ENCODE peak calls at places on chromosomes 2 and 18, in ten cellular contexts. O, E, A, I, F, X, H, V, S and L are unnamed samples.
A peak's percentile ranks its signal among the peaks of the same experiment; 100 is the strongest.

GRCh38 chr18:22913861-22914260 is 19.3 kb upstream of the RBBP8 start:
- DNase-seq in E (no peak), A (peak; percentile 34), S (peak; percentile 79), X (no peak), O (peak; percentile 82), I (no peak), V (no peak), F (no peak), H (peak; percentile 77), L (no peak)

GRCh38 chr2:155176345-155176744 is 477.9 kb downstream of the KCNJ3 start:
- DNase-seq in V (no peak), S (no peak), F (no peak), E (no peak), O (no peak), H (no peak), X (no peak), A (no peak), I (no peak), L (no peak)

GRCh38 chr18:26290388-26290787 is 64.1 kb downstream of the TAF4B start:
- DNase-seq in I (no peak), F (no peak), E (no peak), O (no peak), V (no peak), X (no peak), H (no peak), A (no peak), S (no peak), L (no peak)

GRCh38 chr18:50573679-50574078 is 13.8 kb downstream of the MAPK4 start:
- DNase-seq in A (no peak), H (no peak), F (no peak), I (peak; percentile 8), S (no peak), E (no peak), X (no peak), O (no peak), V (no peak), L (no peak)

GRCh38 chr18:50203801-50204604 is 9.1 kb upstream of the MYO5B start:
- DNase-seq in O (peak; percentile 40), E (no peak), X (no peak), V (peak; percentile 65), F (peak; percentile 51), S (peak; percentile 60), A (peak; percentile 74), I (peak; percentile 43), H (peak; percentile 37), L (no peak)

GRCh38 chr18:63604791-63605567 is 17.8 kb downstream of the SERPINB13 start:
- DNase-seq in F (no peak), A (no peak), O (no peak), V (no peak), I (no peak), X (no peak), S (no peak), H (peak; percentile 56), E (peak; percentile 34), L (no peak)

GRCh38 chr2:239177908-239178307 is 222.9 kb downstream of the HDAC4 start:
- DNase-seq in A (no peak), E (no peak), O (no peak), H (no peak), F (no peak), S (no peak), V (no peak), X (no peak), I (no peak), L (no peak)

GRCh38 chr18:45686892-45687611 is 36.9 kb upstream of the SLC14A1 start:
- DNase-seq in V (no peak), X (peak; percentile 65), E (no peak), I (peak; percentile 98), H (no peak), F (peak; percentile 68), A (no peak), S (peak; percentile 32), O (peak; percentile 57), L (no peak)

GRCh38 chr2:12819098-12819465 is 102.3 kb downstream of the TRIB2 start:
- DNase-seq in A (no peak), V (no peak), X (no peak), E (peak; percentile 99), F (no peak), O (peak; percentile 70), I (peak; percentile 84), H (peak; percentile 31), S (peak; percentile 50), L (peak; percentile 90)

GRCh38 chr2:112938904-112939303 is 27.9 kb downstream of the IL37 start:
- DNase-seq in I (peak; percentile 28), O (no peak), H (peak; percentile 74), V (no peak), X (no peak), S (no peak), A (no peak), E (no peak), F (no peak), L (peak; percentile 34)

GRCh38 chr18:12271376-12272235 is 17.4 kb downstream of the CIDEA start:
- DNase-seq in E (no peak), H (peak; percentile 83), I (peak; percentile 76), X (peak; percentile 78), F (peak; percentile 83), O (peak; percentile 71), A (peak; percentile 77), V (peak; percentile 77), S (peak; percentile 82), L (no peak)

GRCh38 chr2:210620456-210620855 is 64.1 kb downstream of the CPS1 start:
- DNase-seq in F (no peak), I (no peak), E (no peak), V (no peak), X (no peak), S (no peak), H (no peak), A (peak; percentile 42), O (no peak), L (no peak)
- TF ChIP-seq CTCF in F (no peak), I (no peak), E (no peak), V (no peak), X (no peak), S (no peak), H (no peak), A (no peak), O (no peak), L (no peak)

GRCh38 chr2:37421686-37422085 is 77.3 kb downstream of the QPCT start:
- DNase-seq in I (no peak), X (no peak), V (no peak), S (no peak), O (no peak), H (no peak), A (no peak), E (no peak), F (no peak), L (no peak)

GRCh38 chr2:37415128-37415817 is 70.8 kb downstream of the QPCT start:
- DNase-seq in S (no peak), V (no peak), E (no peak), X (no peak), H (peak; percentile 29), O (no peak), F (no peak), I (peak; percentile 74), A (no peak), L (no peak)

GRCh38 chr2:37417321-37417720 is 72.9 kb downstream of the QPCT start:
- DNase-seq in O (no peak), X (no peak), H (no peak), I (no peak), E (peak; percentile 86), V (no peak), F (no peak), A (no peak), S (no peak), L (no peak)

GRCh38 chr2:37414470-37414949 is 70.1 kb downstream of the QPCT start:
- DNase-seq in I (peak; percentile 82), X (peak; percentile 53), E (peak; percentile 54), A (no peak), O (no peak), S (no peak), H (peak; percentile 5), V (no peak), F (peak; percentile 70), L (peak; percentile 18)

GRCh38 chr2:37418956-37419355 is 74.5 kb downstream of the QPCT start:
- DNase-seq in F (no peak), X (no peak), O (no peak), I (no peak), V (no peak), S (no peak), A (no peak), E (no peak), H (no peak), L (no peak)
- TF ChIP-seq CTCF in F (no peak), X (no peak), O (no peak), I (no peak), V (no peak), S (no peak), A (no peak), E (no peak), H (no peak), L (no peak)

GRCh38 chr2:162266468-162266754 is 23.2 kb upstream of the FAP start:
- DNase-seq in I (no peak), F (no peak), A (no peak), V (no peak), O (no peak), E (no peak), S (no peak), H (no peak), X (no peak), L (no peak)
- TF ChIP-seq CTCF in I (no peak), F (no peak), A (no peak), V (no peak), O (no peak), E (peak; percentile 32), S (no peak), H (no peak), X (no peak), L (no peak)

DNA sequence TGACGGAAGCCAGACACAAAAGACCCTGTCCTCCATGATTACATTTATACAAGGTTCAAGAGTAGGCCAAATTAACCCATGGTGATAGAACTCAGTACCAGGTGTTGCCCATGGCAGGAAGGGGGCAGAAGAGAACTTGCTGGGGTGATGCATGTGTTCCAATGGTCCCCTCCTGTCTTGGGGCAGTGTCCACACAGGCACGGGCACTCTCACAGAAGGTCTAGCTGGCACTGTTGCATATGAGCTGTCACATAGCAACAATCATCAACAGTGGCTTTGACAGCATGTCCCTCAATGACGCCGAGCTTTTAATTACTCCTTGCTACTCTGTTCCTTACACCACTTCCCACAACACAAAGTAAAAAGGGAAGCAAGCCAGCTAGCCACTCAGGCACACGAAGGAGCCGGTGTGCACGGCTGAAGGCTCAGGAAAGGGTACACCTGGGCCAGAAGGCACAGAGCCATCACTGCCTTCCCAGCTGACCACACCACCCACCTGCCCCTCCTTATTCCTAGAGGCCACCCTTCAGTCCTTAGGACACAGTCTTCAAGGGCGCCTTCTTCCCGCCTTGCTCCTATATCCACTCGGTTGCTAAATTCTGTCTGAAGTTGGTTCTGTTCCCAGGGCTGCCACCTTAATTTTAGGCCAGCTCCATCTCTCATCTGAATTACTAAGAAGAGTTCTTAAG is 28.9 kb downstream of the RPL31 start:
- DNase-seq in X (no peak), F (no peak), S (no peak), I (no peak), E (no peak), O (no peak), H (no peak), V (no peak), A (no peak), L (no peak)
- TF ChIP-seq CTCF in X (no peak), F (no peak), S (no peak), I (no peak), E (no peak), O (no peak), H (no peak), V (no peak), A (no peak), L (no peak)

GRCh38 chr2:174350018-174350417 is 15.3 kb downstream of the SP9 start:
- DNase-seq in E (no peak), S (no peak), F (no peak), V (no peak), X (no peak), O (no peak), H (no peak), A (no peak), I (peak; percentile 42), L (no peak)
- TF ChIP-seq CTCF in E (peak; percentile 44), S (no peak), F (no peak), V (peak; percentile 42), X (no peak), O (no peak), H (peak; percentile 78), A (no peak), I (peak; percentile 47), L (peak; percentile 56)